ENCODE peak calls at places on chromosomes 2 and 18, in four cellular contexts. V is amygdala, C is renal cortical epithelial cell, J is HCT116. K is an unnamed sample.

GRCh38 chr2:7773362-7773973 is 856.3 kb downstream of the RNF144A start:
- DNase-seq in J (peak), C (peak), V (no peak), K (no peak)

GRCh38 chr2:167333245-167333644 is 445.0 kb downstream of the XIRP2 start:
- DNase-seq in V (no peak), J (no peak), C (peak), K (no peak)

GRCh38 chr2:85536479-85536878 is 2.5 kb upstream of the MAT2A start:
- DNase-seq in J (no peak), C (peak), V (no peak), K (no peak)

GRCh38 chr18:13520306-13520705 is 206.1 kb downstream of the FAM210A start:
- DNase-seq in J (no peak), C (no peak), V (no peak), K (no peak)

GRCh38 chr2:217105733-217106649 is 246.1 kb upstream of the TNP1 start:
- DNase-seq in V (no peak), J (peak), C (peak), K (no peak)

GRCh38 chr2:65350714-65351113 is 81.7 kb downstream of the SPRED2 start:
- DNase-seq in V (no peak), J (no peak), C (no peak), K (no peak)

GRCh38 chr2:218285604-218286003 is 6.7 kb downstream of the TMBIM1 start:
- DNase-seq in C (no peak), V (no peak), J (no peak), K (no peak)

GRCh38 chr2:43792653-43793052 is 18.8 kb downstream of the DYNC2LI1 start:
- DNase-seq in C (peak), V (no peak), J (no peak), K (no peak)

GRCh38 chr2:9914384-9915065 is 37.0 kb upstream of the GRHL1 start:
- DNase-seq in C (peak), J (peak), V (no peak), K (no peak)

GRCh38 chr18:10928971-10929373 is 220.4 kb downstream of the PIEZO2 start:
- DNase-seq in V (no peak), J (no peak), C (no peak), K (no peak)

GRCh38 chr18:29378739-29379138 is 1201.8 kb upstream of the CDH2 start:
- DNase-seq in V (no peak), C (no peak), J (no peak), K (no peak)

GRCh38 chr18:39624934-39625333 is 2059.3 kb upstream of the CELF4 start:
- DNase-seq in C (peak), J (no peak), V (no peak), K (no peak)

GRCh38 chr2:239306274-239307220 is 94.3 kb downstream of the HDAC4 start:
- DNase-seq in J (no peak), C (no peak), V (no peak), K (no peak)

GRCh38 chr2:144083211-144083610 is 436.7 kb downstream of the ZEB2 start:
- DNase-seq in J (no peak), C (peak), V (no peak), K (no peak)

K was measured in hippocampal formation.